ENCODE peak calls at places on chromosome 1, in five cellular contexts. One of them, this sample, is unnamed.

GRCh38 chr1:36728846-36729245 is 246.1 kb upstream of the CSF3R start:
- DNase-seq in GF-D8: no peak
- DNase-seq in pancreas: no peak
- DNase-seq in CD8-positive, alpha-beta memory T cell: no peak
- DNase-seq in GM12891: no peak
- DNase-seq in this sample: no peak

GRCh38 chr1:37951041-37951782 is 4.4 kb upstream of the INPP5B start:
- DNase-seq in CD8-positive, alpha-beta memory T cell: no peak
- DNase-seq in GM12891: no peak
- DNase-seq in GF-D8: no peak
- DNase-seq in pancreas: no peak
- DNase-seq in this sample: no peak

GRCh38 chr1:22750671-22751016 is 40.0 kb downstream of the EPHB2 start:
- DNase-seq in GF-D8: no peak
- DNase-seq in pancreas: no peak
- DNase-seq in GM12891: no peak
- DNase-seq in CD8-positive, alpha-beta memory T cell: no peak
- DNase-seq in this sample: no peak

GRCh38 chr1:33710989-33711388 is 152.9 kb upstream of the HMGB4 start:
- DNase-seq in CD8-positive, alpha-beta memory T cell: no peak
- DNase-seq in pancreas: no peak
- DNase-seq in GF-D8: no peak
- DNase-seq in GM12891: no peak
- DNase-seq in this sample: no peak

GRCh38 chr1:48644950-48645605 is 131.6 kb downstream of the BEND5 start:
- DNase-seq in GF-D8: no peak
- DNase-seq in CD8-positive, alpha-beta memory T cell: no peak
- DNase-seq in pancreas: no peak
- DNase-seq in GM12891: no peak
- DNase-seq in this sample: no peak

GRCh38 chr1:214567481-214567980 is 16.1 kb upstream of the PTPN14 start:
- DNase-seq in pancreas: no peak
- DNase-seq in CD8-positive, alpha-beta memory T cell: no peak
- DNase-seq in GF-D8: no peak
- DNase-seq in GM12891: no peak
- DNase-seq in this sample: no peak

GRCh38 chr1:59204001-59204400 is 92.9 kb upstream of the FGGY start:
- DNase-seq in GM12891: no peak
- DNase-seq in CD8-positive, alpha-beta memory T cell: no peak
- DNase-seq in pancreas: no peak
- DNase-seq in GF-D8: no peak
- DNase-seq in this sample: no peak

GRCh38 chr1:17520041-17520440 is 19.5 kb upstream of the ARHGEF10L start:
- DNase-seq in GF-D8: no peak
- DNase-seq in CD8-positive, alpha-beta memory T cell: no peak
- DNase-seq in pancreas: peak; percentile 73
- DNase-seq in GM12891: no peak
- DNase-seq in this sample: no peak

GRCh38 chr1:66944330-66945274 is 19.8 kb downstream of the MIER1 start:
- DNase-seq in GF-D8: no peak
- DNase-seq in GM12891: no peak
- DNase-seq in CD8-positive, alpha-beta memory T cell: no peak
- DNase-seq in pancreas: peak; percentile 36
- DNase-seq in this sample: no peak

GRCh38 chr1:185279571-185279970 is 37.5 kb downstream of the IVNS1ABP start:
- DNase-seq in GF-D8: no peak
- DNase-seq in pancreas: no peak
- DNase-seq in GM12891: no peak
- DNase-seq in CD8-positive, alpha-beta memory T cell: no peak
- DNase-seq in this sample: no peak

GRCh38 chr1:234965128-234965527 is 163.5 kb downstream of the TOMM20 start:
- DNase-seq in GF-D8: no peak
- DNase-seq in pancreas: no peak
- DNase-seq in GM12891: no peak
- DNase-seq in CD8-positive, alpha-beta memory T cell: no peak
- DNase-seq in this sample: no peak

GRCh38 chr1:151513626-151514101 is 2.5 kb downstream of the CGN start:
- DNase-seq in pancreas: peak; percentile 90
- DNase-seq in GF-D8: no peak
- DNase-seq in GM12891: no peak
- DNase-seq in CD8-positive, alpha-beta memory T cell: no peak
- DNase-seq in this sample: no peak

GRCh38 chr1:39671793-39672550 is at the start of gene NT5C1A:
- DNase-seq in pancreas: peak; percentile 46
- DNase-seq in GF-D8: no peak
- DNase-seq in GM12891: peak; percentile 65
- DNase-seq in CD8-positive, alpha-beta memory T cell: no peak
- DNase-seq in this sample: no peak